ENCODE peak calls at places on chromosomes 4 and X, in ten cellular contexts. B is tibial artery; N is GM12864; Y is stimulated activated CD4-positive, alpha-beta T cell treated with anti-CD3 and anti-CD28 coated beads, Interleukin-12 subunit alpha, Interleukin-12 subunit beta, amount 100 ng/mL, for 48 hours; P is body of pancreas; V is M059J; R is left cardiac atrium; W is GM04503; J is dermis microvascular lymphatic vessel endothelial cell; K is T-helper 2 cell. H is an unnamed sample.

GRCh38 chrX:340641-341423 is 22.2 kb upstream of the GTPBP6 start:
- DNase-seq in P (no peak), V (no peak), J (no peak), N (no peak), W (no peak), B (peak; percentile 37), K (no peak), R (peak; percentile 13), Y (no peak), H (no peak)

GRCh38 chr4:153963216-153963615 is 174.3 kb upstream of the SFRP2 start:
- DNase-seq in B (no peak), W (no peak), K (no peak), R (no peak), Y (no peak), N (no peak), P (no peak), V (no peak), J (no peak), H (no peak)

GRCh38 chrX:13001961-13002671 is 27.2 kb downstream of the TMSB4X start:
- DNase-seq in R (no peak), K (no peak), J (no peak), N (no peak), W (no peak), P (no peak), B (no peak), V (peak; percentile 49), Y (no peak), H (no peak)

GRCh38 chrX:34586507-34586906 is 70.6 kb downstream of the TMEM47 start:
- DNase-seq in B (no peak), V (no peak), J (no peak), Y (no peak), K (no peak), N (no peak), P (no peak), R (no peak), W (no peak), H (no peak)

GRCh38 chr4:37188100-37188499 is 56.4 kb upstream of the NWD2 start:
- DNase-seq in K (no peak), R (no peak), P (no peak), W (no peak), V (no peak), N (no peak), Y (no peak), B (no peak), J (no peak), H (peak; percentile 3)

GRCh38 chr4:121421594-121421993 is 40.8 kb upstream of the QRFPR start:
- DNase-seq in J (peak; percentile 14), W (no peak), R (no peak), K (no peak), N (no peak), V (peak; percentile 19), Y (no peak), B (no peak), P (no peak), H (no peak)

GRCh38 chrX:40008841-40009461 is 88.8 kb downstream of the BCOR start:
- DNase-seq in N (no peak), R (peak; percentile 52), V (peak; percentile 57), J (no peak), P (peak; percentile 31), K (no peak), Y (no peak), B (no peak), W (no peak), H (peak; percentile 82)

GRCh38 chrX:50471390-50471789 is 765 bp upstream of the DGKK start:
- DNase-seq in K (no peak), V (no peak), J (no peak), N (no peak), W (no peak), Y (no peak), B (no peak), R (no peak), P (no peak), H (peak; percentile 27)

GRCh38 chr4:143089291-143089690 is 95.4 kb upstream of the USP38 start:
- DNase-seq in Y (no peak), N (no peak), V (no peak), B (no peak), R (no peak), W (no peak), P (no peak), K (no peak), J (no peak), H (no peak)

GRCh38 chr4:24719615-24720014 is 75.8 kb upstream of the SOD3 start:
- DNase-seq in K (no peak), N (no peak), Y (no peak), P (no peak), W (no peak), B (no peak), R (no peak), V (no peak), J (no peak), H (no peak)

GRCh38 chr4:1723131-1723801 is 1.9 kb downstream of the TACC3 start:
- DNase-seq in Y (peak; percentile 61), N (no peak), V (no peak), R (no peak), B (no peak), P (no peak), K (peak; percentile 68), W (no peak), J (no peak), H (no peak)

GRCh38 chrX:41491267-41492004 is 44.3 kb downstream of the NYX start:
- DNase-seq in R (no peak), B (no peak), V (peak; percentile 95), W (peak; percentile 78), K (no peak), Y (no peak), N (no peak), P (peak; percentile 11), J (no peak), H (no peak)

GRCh38 chrX:130196453-130196852 is 24.7 kb downstream of the RAB33A start:
- DNase-seq in R (no peak), J (no peak), W (peak; percentile 60), V (peak; percentile 42), P (no peak), K (no peak), Y (no peak), B (no peak), N (no peak), H (no peak)

GRCh38 chr4:100162027-100162685 is 28.1 kb downstream of the DDIT4L start:
- DNase-seq in V (no peak), P (no peak), B (no peak), W (no peak), Y (no peak), R (no peak), N (no peak), J (no peak), K (no peak), H (no peak)

GRCh38 chrX:9204560-9204959 is 170.6 kb upstream of the FAM9B start:
- DNase-seq in B (no peak), K (no peak), Y (no peak), J (no peak), N (no peak), W (no peak), P (no peak), V (peak; percentile 24), R (no peak), H (no peak)

GRCh38 chrX:20066968-20067708 is 49.6 kb downstream of the MAP7D2 start:
- DNase-seq in V (peak; percentile 68), J (peak; percentile 11), R (no peak), W (no peak), N (no peak), K (no peak), B (no peak), P (peak; percentile 16), Y (no peak), H (peak; percentile 57)